ENCODE peak calls at places on chromosomes 5 and 9, in nine cellular contexts. E is DND-41; B is CD8-positive, alpha-beta memory T cell; S is brain microvascular endothelial cell; A is MG63; C is Peyer's patch; R is aorta; N is CD8-positive, alpha-beta T cell; T is GM12878. Z is an unnamed sample.

GRCh38 chr5:37494756-37495155 is 115.6 kb downstream of the WDR70 start:
- DNase-seq in C (no peak), N (no peak), E (no peak), A (peak; percentile 58), B (no peak), T (no peak), S (no peak), R (no peak), Z (no peak)

GRCh38 chr5:150066901-150067396 is 19.4 kb downstream of the CSF1R start:
- DNase-seq in R (no peak), E (no peak), C (no peak), T (no peak), A (no peak), S (peak; percentile 50), B (no peak), N (no peak), Z (no peak)

GRCh38 chr5:168300377-168301182 is 9.1 kb downstream of the WWC1 start:
- DNase-seq in A (peak; percentile 33), N (no peak), C (no peak), T (no peak), R (no peak), S (no peak), B (no peak), E (no peak), Z (no peak)

GRCh38 chr9:95092321-95093072 is 225.0 kb downstream of the FANCC start:
- DNase-seq in R (peak; percentile 81), A (peak; percentile 35), C (no peak), T (no peak), S (peak; percentile 91), B (no peak), N (no peak), E (peak; percentile 22), Z (no peak)

GRCh38 chr5:16465544-16466432 is at the start of gene ZNF622:
- DNase-seq in A (peak; percentile 93), R (peak; percentile 96), S (peak; percentile 79), E (peak; percentile 91), C (peak; percentile 93), B (peak; percentile 85), T (peak; percentile 68), N (peak; percentile 81), Z (peak; percentile 91)

GRCh38 chr5:31479706-31480105 is 52.2 kb downstream of the DROSHA start:
- DNase-seq in R (no peak), N (no peak), E (no peak), B (no peak), T (no peak), S (no peak), A (no peak), C (no peak), Z (no peak)

GRCh38 chr5:160774646-160775313 is 77.2 kb downstream of the ATP10B start:
- DNase-seq in E (no peak), C (no peak), A (no peak), N (no peak), R (no peak), T (no peak), B (no peak), S (no peak), Z (no peak)

GRCh38 chr5:14721990-14722656 is 57.6 kb downstream of the OTULIN start:
- DNase-seq in N (no peak), B (no peak), A (no peak), S (no peak), R (no peak), T (no peak), C (no peak), E (no peak), Z (no peak)

GRCh38 chr5:14054965-14055963 is 87.9 kb upstream of the TRIO start:
- DNase-seq in S (no peak), B (no peak), E (no peak), N (no peak), R (no peak), A (no peak), T (no peak), C (no peak), Z (no peak)

GRCh38 chr9:23820731-23821399 is 5.2 kb downstream of the ELAVL2 start:
- DNase-seq in B (no peak), N (no peak), C (no peak), A (no peak), E (no peak), S (no peak), R (no peak), T (no peak), Z (no peak)
- H3K36me3 ChIP-seq in B (no peaks in the 10 kb centered on the region), N (no peaks in the 10 kb centered on the region), C (no peaks in the 10 kb centered on the region), A (no peaks in the 10 kb centered on the region), E (no peaks in the 10 kb centered on the region), S (no peaks in the 10 kb centered on the region), R (no peaks in the 10 kb centered on the region), T (no peaks in the 10 kb centered on the region), Z (no peaks in the 10 kb centered on the region)

GRCh38 chr9:19473605-19474004 is 64.8 kb downstream of the ACER2 start:
- DNase-seq in A (no peak), T (no peak), E (no peak), N (no peak), B (no peak), S (no peak), R (no peak), C (no peak), Z (no peak)

GRCh38 chr9:19470567-19470966 is 61.8 kb downstream of the ACER2 start:
- DNase-seq in T (no peak), E (no peak), N (no peak), A (no peak), C (no peak), S (no peak), R (no peak), B (no peak), Z (no peak)

GRCh38 chr9:19466268-19466639 is 57.4 kb downstream of the ACER2 start:
- DNase-seq in B (no peak), T (no peak), S (no peak), N (no peak), E (no peak), C (no peak), A (no peak), R (no peak), Z (no peak)

GRCh38 chr9:19470981-19471650 is 62.3 kb downstream of the ACER2 start:
- DNase-seq in E (no peak), N (no peak), T (no peak), R (no peak), C (no peak), B (no peak), A (no peak), S (no peak), Z (no peak)

DNA sequence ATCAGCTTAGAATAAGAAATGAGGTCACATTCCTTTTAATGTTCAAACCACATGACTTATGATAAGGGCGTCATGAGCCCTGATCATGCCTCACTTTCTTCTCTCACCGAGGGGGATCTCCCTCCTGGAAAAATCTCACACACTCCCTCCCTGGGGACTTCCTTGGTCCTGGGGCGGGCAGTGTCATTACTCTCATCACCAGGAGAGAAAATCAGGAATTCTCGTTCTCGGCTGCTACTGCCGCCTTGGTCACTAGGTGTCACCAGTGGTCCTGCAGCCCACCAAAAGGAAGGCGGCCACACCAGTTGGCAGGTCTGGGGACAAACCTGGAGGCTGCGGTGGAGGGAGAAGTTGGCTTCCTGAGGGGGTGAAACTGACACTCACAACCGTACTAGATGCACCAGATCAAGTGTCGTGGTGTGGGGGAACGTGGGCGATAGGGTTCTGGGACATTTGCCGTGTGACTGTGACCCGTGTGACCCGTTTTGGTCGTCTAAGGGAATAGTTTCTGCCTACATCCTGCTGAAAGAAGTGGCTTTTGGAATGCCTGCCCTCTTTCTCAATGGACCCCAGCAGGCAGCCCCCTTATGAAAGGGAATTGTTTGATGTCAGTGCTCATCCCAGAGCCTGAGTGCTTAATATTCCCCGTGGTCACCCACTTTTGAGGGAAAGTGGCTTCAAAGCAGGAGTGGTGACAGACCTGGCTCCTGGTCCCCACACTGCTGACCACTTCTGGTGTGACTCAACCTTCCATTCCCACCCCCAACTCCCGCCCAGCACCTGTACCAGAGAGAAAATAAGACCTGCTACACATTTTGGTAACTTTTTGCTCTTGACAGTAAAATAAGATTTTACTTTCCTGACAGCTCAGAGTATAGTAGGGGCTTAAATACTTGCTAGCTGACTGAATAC is 63.2 kb downstream of the ACER2 start:
- DNase-seq in S (peak; percentile 48), T (no peak), C (peak; percentile 43), N (peak; percentile 19), E (peak; percentile 57), B (no peak), R (peak; percentile 84), A (peak; percentile 66), Z (peak; percentile 27)
- H3K4me3 ChIP-seq in S (no peak overlapping the region), T (no peak overlapping the region), C (no peak overlapping the region), N (peak overlapping the region; percentile 47), E (peak overlapping the region; percentile 37), B (peak overlapping the region; percentile 42), R (no peak overlapping the region), A (no peak overlapping the region), Z (no peak overlapping the region)

GRCh38 chr9:132209263-132209662 is 47.4 kb downstream of the NTNG2 start:
- DNase-seq in R (no peak), C (no peak), T (no peak), E (no peak), B (no peak), A (no peak), S (no peak), N (no peak), Z (no peak)

GRCh38 chr9:132210472-132211145 is 48.8 kb downstream of the NTNG2 start:
- DNase-seq in B (no peak), S (no peak), A (peak; percentile 58), T (no peak), N (no peak), E (no peak), R (no peak), C (no peak), Z (no peak)

GRCh38 chr9:132207187-132207586 is 45.3 kb downstream of the NTNG2 start:
- DNase-seq in C (no peak), N (no peak), T (no peak), E (no peak), S (no peak), R (no peak), B (no peak), A (no peak), Z (no peak)

GRCh38 chr9:132204883-132205282 is 43.0 kb downstream of the NTNG2 start:
- DNase-seq in B (no peak), A (no peak), N (no peak), T (no peak), S (no peak), R (no peak), E (no peak), C (no peak), Z (no peak)

DNA sequence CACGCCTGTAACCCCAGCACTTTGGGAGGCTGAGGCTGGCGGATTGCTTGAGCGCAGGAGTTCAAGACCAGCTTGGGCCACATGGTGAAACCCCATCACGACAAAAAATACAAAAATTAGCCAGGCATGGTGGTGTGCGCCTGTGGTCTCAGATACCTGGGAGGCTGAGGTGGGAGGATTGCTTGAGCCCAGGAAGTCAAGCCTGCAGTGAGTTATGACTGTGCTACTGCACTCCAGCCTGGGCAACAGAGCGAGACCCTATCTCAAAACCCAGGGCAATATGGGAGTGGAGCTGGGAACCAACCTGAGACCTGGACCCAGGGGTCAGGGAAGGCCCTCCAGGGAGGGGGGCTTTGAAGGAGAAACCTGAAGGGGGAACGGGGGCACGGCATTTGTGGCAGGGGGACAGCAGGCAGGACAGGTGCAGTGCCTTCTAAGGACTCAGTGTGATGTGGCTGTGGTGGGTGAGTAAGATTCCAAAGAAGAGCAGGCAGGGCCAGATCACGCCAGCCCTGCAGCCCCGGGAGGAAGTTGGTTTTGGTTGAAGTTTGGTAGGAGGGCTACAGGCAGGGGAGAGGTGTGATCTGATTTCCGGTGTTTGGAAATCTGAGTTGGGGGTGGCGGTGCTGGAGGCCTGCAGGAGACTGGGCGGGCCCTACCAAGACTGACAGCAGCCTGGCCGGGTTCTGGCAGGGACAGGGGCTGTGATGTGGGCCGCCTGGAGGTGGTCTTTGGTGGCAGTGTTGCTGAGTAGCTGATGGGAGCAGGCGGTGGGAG is 46.2 kb downstream of the NTNG2 start:
- DNase-seq in R (no peak), T (no peak), E (peak; percentile 27), S (no peak), C (no peak), B (no peak), N (no peak), A (no peak), Z (no peak)
- H3K27me3 ChIP-seq in R (no peaks in the 10 kb centered on the region), T (no peaks in the 10 kb centered on the region), E (no peaks in the 10 kb centered on the region), S (peaks cover 1% of the 10 kb centered on the region), C (no peaks in the 10 kb centered on the region), B (peaks cover 4% of the 10 kb centered on the region), N (no peaks in the 10 kb centered on the region), A (no peaks in the 10 kb centered on the region), Z (no peaks in the 10 kb centered on the region)

GRCh38 chr5:138528208-138528607 is 14.8 kb downstream of the ETF1 start:
- DNase-seq in A (no peak), B (no peak), S (no peak), R (no peak), C (no peak), N (no peak), T (no peak), E (no peak), Z (no peak)
- H3K36me3 ChIP-seq in A (peaks cover 85% of the 10 kb centered on the region), B (no peaks in the 10 kb centered on the region), S (peaks cover 9% of the 10 kb centered on the region), R (no peaks in the 10 kb centered on the region), C (no peaks in the 10 kb centered on the region), N (peaks cover 3% of the 10 kb centered on the region), T (peaks cover 4% of the 10 kb centered on the region), E (peaks cover 63% of the 10 kb centered on the region), Z (peaks cover 3% of the 10 kb centered on the region)